ENCODE peak calls at places on chromosomes 12 and 14, in five cellular contexts. M, K, Q, C and O are unnamed samples.
A peak's percentile ranks its signal among the peaks of the same experiment; 100 is the strongest.

GRCh38 chr14:102819790-102820330 is 42.6 kb downstream of the TRAF3 start:
- DNase-seq in K (no peak), M (no peak), C (no peak), Q (no peak), O (no peak)

GRCh38 chr12:96073346-96074336 is 38.3 kb upstream of the LTA4H start:
- DNase-seq in K (no peak), M (no peak), C (no peak), Q (no peak), O (no peak)

GRCh38 chr12:95323204-95323603 is 105.6 kb downstream of the VEZT start:
- DNase-seq in Q (peak; percentile 57), K (no peak), C (no peak), M (no peak), O (no peak)

GRCh38 chr12:3333583-3333982 is 157.4 kb upstream of the PRMT8 start:
- DNase-seq in M (no peak), K (no peak), Q (no peak), C (no peak), O (no peak)

GRCh38 chr14:60722836-60723217 is 1.3 kb downstream of the SIX4 start:
- DNase-seq in C (no peak), M (peak; percentile 36), Q (no peak), K (no peak), O (no peak)

GRCh38 chr14:41120400-41120799 is 486.3 kb upstream of the LRFN5 start:
- DNase-seq in M (no peak), Q (no peak), K (no peak), C (no peak), O (no peak)

GRCh38 chr14:54537651-54538050 is 27.9 kb downstream of the CGRRF1 start:
- DNase-seq in K (no peak), Q (no peak), C (no peak), M (no peak), O (no peak)

GRCh38 chr12:116066381-116067230 is 210.9 kb downstream of the MED13L start:
- DNase-seq in Q (no peak), C (no peak), M (no peak), K (peak; percentile 65), O (peak; percentile 53)

GRCh38 chr12:19140381-19141236 is 11.1 kb downstream of the PLEKHA5 start:
- DNase-seq in M (no peak), K (no peak), Q (no peak), C (peak; percentile 74), O (no peak)

GRCh38 chr12:53200458-53201169 is 6.4 kb downstream of the ITGB7 start:
- DNase-seq in Q (no peak), M (no peak), C (no peak), K (no peak), O (no peak)

GRCh38 chr12:127205781-127206535 is 1061.0 kb upstream of the TMEM132C start:
- DNase-seq in Q (no peak), M (no peak), K (no peak), C (no peak), O (no peak)

GRCh38 chr12:24573621-24574020 is 375.3 kb downstream of the BCAT1 start:
- DNase-seq in K (no peak), C (no peak), Q (no peak), M (no peak), O (no peak)

GRCh38 chr12:57011438-57012424 is 4.6 kb downstream of the TAC3 start:
- DNase-seq in Q (no peak), M (no peak), K (no peak), C (no peak), O (no peak)

GRCh38 chr14:103522028-103522581 is 525 bp downstream of the CKB start:
- DNase-seq in M (no peak), K (peak; percentile 60), C (no peak), Q (no peak), O (peak; percentile 68)

GRCh38 chr12:30613119-30613830 is 82.4 kb downstream of the IPO8 start:
- DNase-seq in C (no peak), K (no peak), Q (no peak), M (no peak), O (no peak)

GRCh38 chr12:100716949-100717732 is 77.4 kb upstream of the ANO4 start:
- DNase-seq in Q (no peak), K (no peak), C (no peak), M (no peak), O (no peak)
- TF ChIP-seq CTCF in Q (no peak), K (no peak), C (no peak), M (no peak), O (no peak)

DNA sequence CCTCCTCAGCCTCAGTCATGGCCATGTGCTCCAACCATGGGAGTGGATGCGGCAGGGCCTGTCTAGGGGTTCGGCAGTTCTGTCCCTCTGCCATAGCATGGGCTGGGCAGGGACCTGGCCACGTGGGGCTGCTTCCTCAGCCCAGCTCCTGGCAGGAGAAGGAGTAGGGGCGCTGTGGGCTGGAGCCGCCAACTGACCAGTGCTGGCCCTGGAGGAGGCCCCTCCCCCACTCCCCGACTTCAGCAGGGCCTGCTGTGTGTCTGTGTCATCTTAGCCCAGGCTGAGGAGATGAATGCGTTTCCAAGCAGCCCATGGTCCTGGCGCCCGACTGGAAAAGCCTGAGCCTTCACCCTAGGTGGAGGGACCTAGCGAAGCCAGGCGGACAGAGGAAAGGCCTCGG is 2.7 kb upstream of the PACS2 start:
- DNase-seq in C (no peak), Q (no peak), K (no peak), M (no peak), O (no peak)
- H3K4me1 ChIP-seq in C (no peaks in the 10 kb centered on the region), Q (peaks cover 34% of the 10 kb centered on the region), K (peaks cover 22% of the 10 kb centered on the region), M (peaks cover 25% of the 10 kb centered on the region), O (peaks cover 11% of the 10 kb centered on the region)

DNA sequence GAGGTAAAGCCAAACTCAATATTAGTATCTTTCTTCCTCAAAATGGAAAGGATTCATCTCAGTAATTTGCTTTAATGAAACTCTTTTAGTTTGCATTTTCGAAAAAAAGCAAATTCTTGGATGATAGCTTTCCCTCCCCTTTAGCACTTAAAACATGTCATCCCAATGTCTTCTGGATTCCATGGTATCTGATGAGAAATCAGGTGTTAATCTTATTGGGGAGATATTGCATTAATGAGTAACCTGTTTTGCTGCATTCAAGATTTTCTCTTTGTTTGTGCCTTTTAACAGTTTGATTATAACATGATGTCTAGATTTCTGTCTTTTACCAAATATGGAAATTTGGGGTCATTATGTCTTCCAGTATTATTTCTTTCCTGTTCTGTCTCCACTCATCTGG is 405.1 kb upstream of the FOXG1 start:
- DNase-seq in C (no peak), M (no peak), K (no peak), Q (no peak), O (no peak)
- H3K9me3 ChIP-seq in C (no peaks in the 10 kb centered on the region), M (peaks cover 33% of the 10 kb centered on the region), K (peaks cover 9% of the 10 kb centered on the region), Q (peaks cover 6% of the 10 kb centered on the region), O (peaks cover 16% of the 10 kb centered on the region)

DNA sequence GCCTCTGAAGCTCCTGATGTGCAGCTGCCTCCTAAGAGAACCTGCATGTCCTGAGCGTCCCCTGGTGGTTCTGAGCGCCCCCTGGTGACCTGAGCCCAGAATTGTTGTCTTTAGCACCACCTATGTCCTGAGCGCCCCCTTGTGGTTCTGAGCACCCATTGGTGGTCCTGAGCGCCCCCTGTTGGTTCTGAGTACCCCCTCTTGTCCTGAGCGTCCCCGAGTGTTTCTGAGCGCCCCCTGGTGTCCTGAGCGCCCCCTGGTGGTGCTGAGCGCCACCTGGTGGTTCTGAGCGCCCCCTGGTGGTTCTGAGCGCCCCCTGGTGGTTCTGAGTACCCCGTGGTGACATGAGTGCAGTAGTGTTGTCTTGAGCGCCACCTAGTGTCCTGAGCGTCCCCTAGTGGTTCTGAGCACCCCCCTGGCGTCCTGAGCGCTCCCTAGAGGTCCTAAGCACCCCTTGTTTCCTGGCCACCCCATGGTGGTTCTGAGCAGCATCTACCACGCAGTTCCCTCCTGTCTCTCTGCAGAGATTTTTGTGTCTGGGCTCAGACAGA is 782.5 kb downstream of the TMEM121 start:
- DNase-seq in Q (no peak), C (peak; percentile 51), K (peak; percentile 67), M (peak; percentile 37), O (peak; percentile 61)
- TF ChIP-seq CTCF in Q (no peak), C (peak; percentile 47), K (peak; percentile 54), M (no peak), O (peak; percentile 8)

GRCh38 chr12:11836964-11837286 is 187.5 kb downstream of the ETV6 start:
- DNase-seq in K (no peak), C (no peak), Q (no peak), M (no peak), O (no peak)
- H3K4me1 ChIP-seq in K (peaks cover 82% of the 10 kb centered on the region), C (peaks cover 4% of the 10 kb centered on the region), Q (peaks cover 81% of the 10 kb centered on the region), M (peaks cover 94% of the 10 kb centered on the region), O (peaks cover 47% of the 10 kb centered on the region)

DNA sequence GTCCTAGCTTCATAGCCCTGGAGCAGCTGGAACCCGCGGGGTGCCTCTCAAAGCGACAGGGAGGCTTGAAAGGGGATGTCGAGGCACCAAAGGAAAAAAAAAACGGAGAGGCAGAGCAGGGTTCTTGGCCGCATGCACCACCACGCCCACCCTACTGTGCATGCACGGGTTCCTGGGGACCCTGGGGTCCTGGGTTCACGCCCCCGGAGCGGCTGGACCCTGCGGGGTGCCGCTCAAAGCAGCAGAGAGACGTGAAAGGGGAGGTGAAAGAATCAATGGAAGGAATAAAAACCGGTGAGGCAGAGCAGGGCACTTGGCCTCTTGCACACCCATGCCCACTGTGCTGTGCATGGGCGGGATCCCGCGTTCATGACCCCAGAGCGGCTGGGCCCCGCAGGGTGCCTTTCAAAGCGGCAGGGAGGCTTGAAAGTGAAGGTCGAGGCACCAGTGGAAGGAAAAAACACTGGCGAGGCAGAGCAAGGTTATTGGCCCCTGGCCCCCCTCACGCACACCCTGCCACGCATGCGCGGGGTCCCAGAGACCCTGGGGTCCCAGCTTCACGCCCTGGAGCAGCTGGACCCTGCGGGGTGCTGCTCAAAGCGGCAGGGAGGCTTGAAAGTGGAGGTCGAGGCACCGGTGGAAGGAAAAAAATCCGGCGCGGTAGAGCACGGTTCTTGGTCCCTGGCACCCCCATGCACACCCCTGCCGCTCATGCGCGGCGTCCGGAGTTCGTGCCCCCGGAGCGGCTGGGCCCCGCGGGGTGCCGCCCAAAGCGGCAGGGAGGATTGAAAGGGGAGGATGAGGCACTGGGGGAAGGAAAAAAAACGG is 318.5 kb downstream of the ALG10 start:
- DNase-seq in K (no peak), C (no peak), M (no peak), Q (no peak), O (no peak)
- H3K9me3 ChIP-seq in K (peaks cover 12% of the 10 kb centered on the region), C (no peaks in the 10 kb centered on the region), M (peaks cover 100% of the 10 kb centered on the region), Q (peaks cover 55% of the 10 kb centered on the region), O (peaks cover 100% of the 10 kb centered on the region)